ENCODE peak calls at places on chromosomes 6 and 20, in ten cellular contexts. H is H9, V is fibroblast of lung, R is vagina, C is breast epithelium, P is HL-60, D is body of pancreas, Y is psoas muscle, M is neural progenitor cell, G is transverse colon. Q is an unnamed sample.

GRCh38 chr20:4192378-4193048 is 177.2 kb upstream of the RNF24 start:
- DNase-seq in M (no peak), P (no peak), C (no peak), H (no peak), D (no peak), R (no peak), Y (no peak), G (no peak), V (no peak), Q (no peak)

GRCh38 chr20:57790176-57790575 is 80.4 kb upstream of the PMEPA1 start:
- DNase-seq in C (no peak), H (peak), Y (peak), D (no peak), G (no peak), V (no peak), P (no peak), R (no peak), M (no peak), Q (no peak)

GRCh38 chr20:14235355-14235754 is 102.1 kb downstream of the FLRT3 start:
- DNase-seq in Y (no peak), R (no peak), P (no peak), G (no peak), H (no peak), V (peak), D (no peak), C (no peak), M (no peak), Q (no peak)

GRCh38 chr20:63280371-63280770 is 7.8 kb downstream of the ARFGAP1 start:
- DNase-seq in P (no peak), V (no peak), D (no peak), Y (no peak), R (no peak), M (no peak), H (no peak), G (no peak), C (no peak), Q (no peak)

GRCh38 chr6:12608016-12608860 is 108.3 kb upstream of the PHACTR1 start:
- DNase-seq in P (peak), C (no peak), G (no peak), D (no peak), M (no peak), R (no peak), H (no peak), Y (no peak), V (peak), Q (no peak)

GRCh38 chr20:991850-992249 is 10.3 kb downstream of the RSPO4 start:
- DNase-seq in C (no peak), R (no peak), G (no peak), Y (peak), M (no peak), P (peak), H (peak), D (no peak), V (no peak), Q (no peak)

GRCh38 chr20:19976595-19977372 is 40.4 kb upstream of the NAA20 start:
- DNase-seq in G (no peak), R (no peak), Y (peak), C (no peak), V (peak), M (peak), P (no peak), D (peak), H (no peak), Q (peak)

GRCh38 chr6:166364480-166364879 is 18.3 kb downstream of the MPC1 start:
- DNase-seq in V (peak), M (no peak), Y (no peak), H (no peak), P (no peak), D (no peak), R (no peak), G (no peak), C (no peak), Q (no peak)

GRCh38 chr6:13307508-13307995 is 20.8 kb downstream of the TBC1D7 start:
- DNase-seq in Y (no peak), P (peak), M (no peak), V (peak), C (no peak), H (no peak), D (no peak), G (no peak), R (no peak), Q (peak)

GRCh38 chr20:49032455-49032854 is 13.7 kb upstream of the CSE1L start:
- DNase-seq in P (peak), Y (no peak), V (no peak), G (no peak), C (no peak), D (no peak), H (no peak), R (no peak), M (no peak), Q (no peak)

GRCh38 chr20:61121661-61122060 is 130.4 kb upstream of the CDH4 start:
- DNase-seq in H (no peak), V (no peak), P (no peak), D (no peak), Y (no peak), C (no peak), R (no peak), M (no peak), G (no peak), Q (no peak)

GRCh38 chr6:16318953-16319720 is 80.8 kb downstream of the GMPR start:
- DNase-seq in G (no peak), H (no peak), D (no peak), P (no peak), M (no peak), Y (no peak), C (no peak), V (no peak), R (no peak), Q (no peak)

GRCh38 chr6:166556871-166557322 is 29.6 kb downstream of the RAMACL start:
- DNase-seq in M (peak), R (no peak), V (peak), Y (peak), D (peak), H (no peak), G (peak), P (peak), C (peak), Q (peak)

GRCh38 chr6:32290886-32291450 is 67.1 kb upstream of the NOTCH4 start:
- DNase-seq in R (no peak), G (no peak), Y (no peak), C (no peak), P (no peak), H (no peak), D (no peak), M (no peak), V (no peak), Q (no peak)

GRCh38 chr6:166289181-166290061 is 18.8 kb downstream of the PRR18 start:
- DNase-seq in P (no peak), G (no peak), R (no peak), C (no peak), Y (no peak), V (no peak), M (no peak), D (no peak), H (no peak), Q (no peak)

GRCh38 chr6:154800338-154800737 is 67.1 kb downstream of the SCAF8 start:
- DNase-seq in G (no peak), Y (no peak), D (no peak), R (no peak), P (no peak), M (no peak), H (no peak), C (no peak), V (no peak), Q (no peak)

GRCh38 chr6:1296542-1296941 is 15.4 kb upstream of the FOXQ1 start:
- DNase-seq in H (no peak), G (no peak), M (no peak), P (no peak), D (no peak), R (no peak), V (peak), Y (no peak), C (no peak), Q (no peak)

GRCh38 chr20:4937422-4938319 is 63.6 kb downstream of the SLC23A2 start:
- DNase-seq in M (no peak), C (no peak), Y (no peak), D (peak), H (no peak), G (no peak), P (no peak), V (no peak), R (no peak), Q (no peak)

GRCh38 chr6:112936079-112936472 is 588.9 kb downstream of the RFPL4B start:
- DNase-seq in R (no peak), H (no peak), C (no peak), P (no peak), V (no peak), Y (no peak), M (no peak), D (no peak), G (no peak), Q (no peak)

GRCh38 chr20:45969712-45970634 is 2.0 kb downstream of the ZNF335 start:
- DNase-seq in P (peak), Y (peak), R (no peak), H (peak), C (peak), M (peak), D (peak), V (peak), G (peak), Q (no peak)

GRCh38 chr6:47014401-47014800 is 27.7 kb downstream of the ADGRF1 start:
- DNase-seq in D (no peak), M (no peak), C (no peak), V (no peak), H (no peak), P (no peak), Y (no peak), R (no peak), G (no peak), Q (no peak)

GRCh38 chr6:141364694-141365093 is 768.0 kb upstream of the GJE1 start:
- DNase-seq in R (no peak), C (no peak), D (no peak), H (no peak), G (no peak), M (no peak), Y (no peak), P (no peak), V (no peak), Q (no peak)

GRCh38 chr6:7685276-7685675 is 40.6 kb upstream of the BMP6 start:
- DNase-seq in H (no peak), R (no peak), M (no peak), G (no peak), D (no peak), Y (no peak), C (no peak), V (no peak), P (no peak), Q (no peak)

GRCh38 chr6:37602801-37603200 is 94.9 kb downstream of the MDGA1 start:
- DNase-seq in Y (no peak), C (no peak), H (no peak), V (peak), D (no peak), M (no peak), G (no peak), P (no peak), R (no peak), Q (no peak)

GRCh38 chr6:126546771-126547170 is 206.9 kb downstream of the CENPW start:
- DNase-seq in C (no peak), D (no peak), M (no peak), P (no peak), R (no peak), H (no peak), Y (no peak), G (no peak), V (peak), Q (no peak)

GRCh38 chr6:126548301-126548700 is 208.4 kb downstream of the CENPW start:
- DNase-seq in P (no peak), Y (no peak), D (no peak), C (no peak), R (no peak), M (no peak), H (no peak), G (no peak), V (no peak), Q (no peak)

GRCh38 chr6:126553856-126554255 is 213.9 kb downstream of the CENPW start:
- DNase-seq in M (no peak), D (no peak), H (no peak), G (no peak), R (no peak), V (no peak), P (no peak), Y (no peak), C (no peak), Q (no peak)

DNA sequence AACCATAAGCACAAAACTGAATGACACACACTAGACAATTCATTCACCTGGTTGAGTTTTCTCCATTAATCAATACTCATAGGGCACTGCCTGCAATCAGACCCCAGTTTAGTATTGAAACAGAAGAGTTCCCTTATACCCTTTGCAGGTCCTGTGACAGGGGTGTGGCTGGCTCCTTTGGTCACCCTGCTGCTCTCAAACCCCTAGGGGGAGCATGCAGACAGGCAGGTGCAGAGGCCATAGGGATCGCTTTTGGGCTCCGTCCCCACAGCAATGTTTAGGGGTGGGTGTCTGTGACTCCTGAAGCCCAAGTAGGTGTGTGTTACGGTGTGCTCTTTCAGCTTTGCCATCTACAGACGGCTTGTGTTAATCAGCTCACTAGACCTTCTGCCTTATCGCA is 210.4 kb downstream of the CENPW start:
- DNase-seq in R (no peak), D (no peak), V (no peak), H (peak), C (no peak), Y (no peak), M (no peak), P (no peak), G (no peak), Q (no peak)
- TF ChIP-seq CTCF in R (no peak), D (no peak), V (no peak), H (peak), C (no peak), Y (no peak), M (peak), P (no peak), G (no peak), Q (no peak)

GRCh38 chr6:138592698-138593097 is 93.4 kb upstream of the NHSL1 start:
- DNase-seq in G (no peak), V (no peak), D (no peak), P (peak), H (no peak), R (no peak), M (no peak), C (no peak), Y (no peak), Q (no peak)
- H3K27ac ChIP-seq in G (peak), V (peak), D (peak), P (no peak), H (peak), R (peak), M (no peak), C (peak), Y (peak), Q (peak)

DNA sequence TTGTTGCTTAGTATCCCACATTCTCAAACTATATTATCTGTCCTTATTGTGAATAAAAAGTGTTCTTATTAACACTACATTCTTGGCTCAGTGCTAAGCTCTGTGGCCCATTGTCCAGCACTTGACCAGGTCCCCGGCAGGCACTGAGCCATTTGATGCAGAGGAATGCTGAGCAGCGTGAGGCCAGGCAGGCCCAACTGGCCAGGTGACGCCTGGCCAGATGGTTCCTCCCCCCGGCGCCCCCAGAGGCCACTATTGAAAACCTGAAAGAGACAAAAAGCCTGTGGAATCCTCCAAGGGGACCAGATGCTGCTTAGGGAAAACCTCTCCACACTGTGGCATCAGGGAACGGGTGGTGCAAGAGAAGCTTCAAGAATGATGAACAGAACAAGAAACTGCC is 597.5 kb upstream of the JAG1 start:
- DNase-seq in M (peak), G (no peak), D (peak), P (no peak), Y (no peak), V (no peak), C (no peak), H (peak), R (no peak), Q (no peak)
- TF ChIP-seq CTCF in M (peak), G (no peak), D (no peak), P (no peak), Y (no peak), V (no peak), C (no peak), H (peak), R (no peak), Q (no peak)

DNA sequence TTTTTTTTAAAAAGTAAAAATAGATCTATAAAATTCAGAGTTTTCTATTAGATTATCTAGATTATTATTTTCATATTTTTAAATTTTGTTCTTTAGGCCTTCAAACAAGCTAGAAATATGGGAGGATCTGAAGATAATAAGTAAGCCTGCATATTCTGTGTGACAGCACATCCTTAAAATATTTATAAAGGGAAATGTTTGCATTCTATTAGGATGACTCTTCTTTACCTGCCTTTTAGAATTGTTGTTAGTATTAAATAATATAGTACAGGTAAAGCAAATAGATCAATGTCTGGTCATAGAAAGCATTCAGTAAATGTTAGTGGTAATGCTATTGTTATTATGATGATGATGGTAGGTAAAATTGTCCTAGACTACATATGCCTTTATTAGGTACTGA is 17.4 kb downstream of the PEX3 start:
- DNase-seq in V (no peak), Y (no peak), G (no peak), H (no peak), M (no peak), R (no peak), C (no peak), D (no peak), P (no peak), Q (no peak)
- H3K27ac ChIP-seq in V (no peak), Y (no peak), G (no peak), H (no peak), M (no peak), R (no peak), C (no peak), D (no peak), P (no peak), Q (no peak)

DNA sequence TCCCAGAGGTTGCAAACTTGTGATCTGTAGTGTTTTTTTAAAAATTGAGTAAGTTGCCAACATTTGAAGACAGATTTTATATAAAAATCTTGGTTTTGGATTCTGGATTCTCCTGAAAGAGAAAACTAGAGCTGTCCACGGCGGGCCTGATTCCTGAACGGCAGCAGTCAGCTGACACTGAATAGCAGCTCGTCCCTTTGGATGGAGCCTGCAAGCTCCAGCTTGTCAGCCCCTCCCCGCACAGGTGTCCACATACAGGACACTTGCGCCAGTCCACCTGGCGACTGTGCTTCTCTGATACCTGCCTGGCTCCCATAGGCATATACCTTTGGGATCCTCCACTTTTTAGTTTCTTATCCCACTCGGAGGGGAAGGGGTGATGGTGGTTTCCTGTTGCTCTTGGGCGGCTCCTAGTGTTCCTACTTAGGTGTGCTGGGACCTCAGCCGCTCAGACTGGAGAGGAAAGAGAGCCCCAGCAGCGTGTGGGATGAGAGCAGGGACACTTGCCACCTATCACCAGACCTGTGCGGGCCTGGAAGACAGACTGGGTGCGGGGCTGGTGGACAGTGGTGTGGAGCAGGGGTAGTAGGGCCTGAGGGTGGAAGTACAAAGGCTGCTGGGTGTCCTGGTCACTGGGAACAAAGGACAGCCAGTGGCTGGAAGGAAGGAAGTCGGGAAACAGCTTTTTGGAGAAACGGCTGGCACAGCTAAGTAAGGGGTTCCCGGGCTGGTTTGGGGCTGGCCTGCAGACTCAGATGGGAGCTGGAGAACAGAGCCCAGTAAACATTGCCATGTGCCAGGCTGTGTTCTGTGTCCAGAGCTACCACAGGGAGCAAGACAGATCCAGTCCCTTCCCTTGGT is 18.3 kb downstream of the GHRH start:
- DNase-seq in G (no peak), M (peak), V (no peak), D (no peak), H (peak), P (no peak), C (no peak), Y (no peak), R (no peak), Q (no peak)
- TF ChIP-seq CTCF in G (no peak), M (peak), V (no peak), D (no peak), H (peak), P (no peak), C (no peak), Y (no peak), R (no peak), Q (no peak)